ENCODE peak calls at places on chromosome 16, in six cellular contexts. J is heart left ventricle, N is foreskin fibroblast, Y is ascending aorta, B is natural killer cell, S is cardiac fibroblast. H is an unnamed sample.
A peak's percentile ranks its signal among the peaks of the same experiment; 100 is the strongest.

GRCh38 chr16:1542533-1542932 is 9.1 kb downstream of the TMEM204 start:
- DNase-seq in J (no peak), N (no peak), Y (no peak), B (no peak), S (no peak), H (no peak)

GRCh38 chr16:1707193-1707790 is 1.3 kb downstream of the MAPK8IP3 start:
- DNase-seq in J (no peak), N (peak; percentile 24), Y (no peak), B (no peak), S (peak; percentile 42), H (no peak)

GRCh38 chr16:54648575-54648974 is 282.1 kb upstream of the IRX5 start:
- DNase-seq in J (no peak), N (no peak), Y (no peak), B (no peak), S (no peak), H (no peak)

GRCh38 chr16:75679366-75679765 is 2.6 kb upstream of the CPHXL2 start:
- DNase-seq in J (no peak), N (no peak), Y (no peak), B (no peak), S (peak; percentile 4), H (no peak)

GRCh38 chr16:88787579-88788314 is 2.7 kb upstream of the PIEZO1 start:
- DNase-seq in J (no peak), N (no peak), Y (no peak), B (no peak), S (no peak), H (no peak)

GRCh38 chr16:53159781-53160436 is 105.1 kb downstream of the CHD9 start:
- DNase-seq in J (no peak), N (peak; percentile 24), Y (no peak), B (no peak), S (peak; percentile 75), H (no peak)

GRCh38 chr16:55077231-55077630 is 146.6 kb downstream of the IRX5 start:
- DNase-seq in J (no peak), N (no peak), Y (no peak), B (no peak), S (no peak), H (no peak)

GRCh38 chr16:81517150-81517499 is 72.5 kb downstream of the CMIP start:
- DNase-seq in J (no peak), N (no peak), Y (no peak), B (no peak), S (no peak), H (no peak)

GRCh38 chr16:1002399-1003161 is 21.0 kb downstream of the SOX8 start:
- DNase-seq in J (no peak), N (peak; percentile 73), Y (peak; percentile 78), B (no peak), S (peak; percentile 84), H (no peak)

GRCh38 chr16:52861614-52862022 is 191.1 kb downstream of the CHD9NB start:
- DNase-seq in J (no peak), N (no peak), Y (no peak), B (no peak), S (peak; percentile 2), H (no peak)

GRCh38 chr16:17302620-17303019 is 168.1 kb downstream of the XYLT1 start:
- DNase-seq in J (no peak), N (no peak), Y (no peak), B (no peak), S (no peak), H (no peak)

GRCh38 chr16:77993586-77993985 is 28.8 kb upstream of the CLEC3A start:
- DNase-seq in J (no peak), N (no peak), Y (no peak), B (no peak), S (no peak), H (no peak)

GRCh38 chr16:27316038-27316680 is 2.4 kb downstream of the IL4R start:
- DNase-seq in J (no peak), N (no peak), Y (no peak), B (no peak), S (no peak), H (no peak)

GRCh38 chr16:27628216-27628945 is 78.4 kb downstream of the KATNIP start:
- DNase-seq in J (no peak), N (no peak), Y (no peak), B (no peak), S (no peak), H (no peak)

GRCh38 chr16:69847643-69848042 is 85.5 kb downstream of the WWP2 start:
- DNase-seq in J (no peak), N (no peak), Y (no peak), B (no peak), S (no peak), H (no peak)

GRCh38 chr16:4316732-4317461 is 1.0 kb downstream of the GLIS2 start:
- DNase-seq in J (no peak), N (no peak), Y (peak; percentile 89), B (no peak), S (peak; percentile 63), H (no peak)

GRCh38 chr16:21156767-21157467 is 1.6 kb upstream of the LDAF1 start:
- DNase-seq in J (peak; percentile 37), N (peak; percentile 65), Y (no peak), B (no peak), S (peak; percentile 89), H (peak; percentile 55)

GRCh38 chr16:89033304-89033703 is 56.3 kb upstream of the CBFA2T3 start:
- DNase-seq in J (no peak), N (no peak), Y (no peak), B (no peak), S (no peak), H (no peak)

GRCh38 chr16:67349172-67349571 is 22.6 kb downstream of the LRRC36 start:
- DNase-seq in J (no peak), N (no peak), Y (no peak), B (no peak), S (peak; percentile 29), H (no peak)

GRCh38 chr16:49345829-49346228 is 27.8 kb upstream of the C16orf78 start:
- DNase-seq in J (no peak), N (no peak), Y (no peak), B (no peak), S (no peak), H (no peak)

GRCh38 chr16:51151435-51151950 is 423 bp upstream of the SALL1 start:
- DNase-seq in J (no peak), N (peak; percentile 74), Y (no peak), B (no peak), S (peak; percentile 89), H (no peak)

GRCh38 chr16:4273858-4274291 is 1.1 kb upstream of the TFAP4 start:
- DNase-seq in J (peak; percentile 71), N (peak; percentile 31), Y (peak; percentile 78), B (peak; percentile 42), S (peak; percentile 71), H (no peak)

GRCh38 chr16:19578378-19578851 is 22.9 kb downstream of the VPS35L start:
- DNase-seq in J (no peak), N (no peak), Y (no peak), B (no peak), S (peak; percentile 20), H (no peak)

GRCh38 chr16:19589106-19589505 is 33.6 kb downstream of the VPS35L start:
- DNase-seq in J (no peak), N (no peak), Y (no peak), B (no peak), S (no peak), H (no peak)

GRCh38 chr16:19588661-19589060 is 33.2 kb downstream of the VPS35L start:
- DNase-seq in J (no peak), N (no peak), Y (no peak), B (no peak), S (peak; percentile 39), H (no peak)

GRCh38 chr16:19582050-19582784 is 26.7 kb downstream of the VPS35L start:
- DNase-seq in J (no peak), N (no peak), Y (no peak), B (no peak), S (no peak), H (no peak)

DNA sequence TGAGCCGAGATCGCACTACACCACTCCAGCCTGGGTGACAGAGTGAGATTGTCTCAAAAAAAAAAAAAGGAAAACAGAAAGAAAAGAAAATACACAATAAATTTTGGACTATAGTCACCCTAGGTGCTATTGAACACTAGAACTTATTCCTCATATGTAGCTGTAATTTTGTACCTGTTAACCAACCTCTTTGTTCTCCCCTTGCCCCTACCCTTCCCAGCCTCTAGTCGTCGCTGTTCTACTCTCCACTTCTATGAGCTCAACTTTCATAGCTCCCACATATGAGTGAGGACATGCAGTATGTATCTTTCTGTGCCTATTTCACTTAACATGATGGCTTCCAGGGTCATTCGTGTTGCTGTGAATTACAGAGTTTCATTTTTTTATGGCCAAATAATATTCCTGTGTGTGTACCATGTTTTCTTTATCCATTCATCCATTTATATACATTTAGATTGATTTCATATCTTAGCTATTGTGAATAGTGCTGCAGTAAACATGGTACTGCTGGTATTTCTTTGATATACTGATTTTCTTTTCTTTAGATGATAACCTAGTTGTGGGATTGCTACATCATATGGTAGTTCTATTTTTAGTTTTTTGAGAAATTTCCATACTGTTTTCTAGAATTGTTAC is 28.3 kb downstream of the VPS35L start:
- DNase-seq in J (no peak), N (no peak), Y (no peak), B (no peak), S (peak; percentile 76), H (no peak)
- TF ChIP-seq CTCF in J (peak; percentile 74), N (peak; percentile 87), Y (peak; percentile 79), B (peak; percentile 71), S (peak; percentile 97), H (peak; percentile 90)

GRCh38 chr16:12902511-12903324 is 1.3 kb downstream of the SHISA9 start:
- DNase-seq in J (no peak), N (no peak), Y (no peak), B (no peak), S (no peak), H (no peak)
- TF ChIP-seq CTCF in J (no peak), N (no peak), Y (no peak), B (no peak), S (no peak), H (no peak)

GRCh38 chr16:23803591-23804123 is 32.1 kb upstream of the PRKCB start:
- DNase-seq in J (peak; percentile 44), N (peak; percentile 4), Y (peak; percentile 64), B (peak; percentile 57), S (peak; percentile 9), H (no peak)
- TF ChIP-seq CTCF in J (peak; percentile 13), N (peak; percentile 56), Y (peak; percentile 45), B (peak; percentile 77), S (peak; percentile 45), H (peak; percentile 37)

GRCh38 chr16:8935989-8936388 is 27.7 kb downstream of the USP7 start:
- DNase-seq in J (no peak), N (no peak), Y (no peak), B (no peak), S (no peak), H (no peak)

GRCh38 chr16:8931864-8932263 is 31.8 kb downstream of the USP7 start:
- DNase-seq in J (peak; percentile 61), N (peak; percentile 20), Y (no peak), B (peak; percentile 44), S (peak; percentile 66), H (no peak)

GRCh38 chr16:8937803-8938202 is 25.9 kb downstream of the USP7 start:
- DNase-seq in J (no peak), N (no peak), Y (no peak), B (no peak), S (no peak), H (no peak)

GRCh38 chr16:8934601-8935000 is 29.1 kb downstream of the USP7 start:
- DNase-seq in J (no peak), N (no peak), Y (no peak), B (no peak), S (no peak), H (no peak)

DNA sequence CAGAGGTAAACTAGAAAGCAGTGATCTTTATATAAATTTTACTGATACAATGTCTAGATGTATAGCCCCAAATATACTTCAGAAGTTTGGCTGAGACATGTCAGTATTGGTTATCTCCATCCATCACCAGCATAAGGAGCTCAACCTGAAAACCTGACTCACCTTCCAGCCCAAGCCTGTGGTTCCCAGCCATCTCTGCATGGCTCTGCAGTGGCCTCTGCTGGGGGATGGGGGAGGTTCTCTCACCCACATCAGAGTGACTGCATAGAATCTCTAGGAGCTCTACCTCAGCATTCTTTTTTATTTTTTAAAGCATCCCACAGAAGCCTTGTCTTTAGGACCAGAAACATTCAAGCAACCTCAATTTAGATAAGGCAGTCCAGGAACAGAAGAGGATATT is 27.3 kb downstream of the USP7 start:
- DNase-seq in J (no peak), N (peak; percentile 28), Y (no peak), B (peak; percentile 46), S (peak; percentile 36), H (no peak)
- TF ChIP-seq CTCF in J (peak; percentile 39), N (peak; percentile 64), Y (peak; percentile 26), B (peak; percentile 65), S (peak; percentile 71), H (peak; percentile 40)

H was measured in D721Med.